ENCODE peak calls at places on chromosomes 2 and 18, in six cellular contexts. B, P, E, Y, S and T are unnamed samples.

GRCh38 chr2:232574674-232575403 is 24.4 kb downstream of the EIF4E2 start:
- DNase-seq in B (no peak), P (peak; percentile 38), E (no peak), Y (no peak), S (no peak), T (no peak)

GRCh38 chr2:114661926-114662670 is 219.7 kb downstream of the DPP10 start:
- DNase-seq in B (peak; percentile 64), P (no peak), E (peak; percentile 54), Y (no peak), S (no peak), T (no peak)

GRCh38 chr18:45666006-45666405 is 50.7 kb downstream of the SLC14A2 start:
- DNase-seq in B (no peak), P (no peak), E (no peak), Y (no peak), S (no peak), T (no peak)

GRCh38 chr2:48812376-48812775 is 56.9 kb upstream of the LHCGR start:
- DNase-seq in B (peak; percentile 56), P (no peak), E (no peak), Y (no peak), S (no peak), T (no peak)

GRCh38 chr2:43511199-43511598 is 84.6 kb downstream of the THADA start:
- DNase-seq in B (no peak), P (no peak), E (no peak), Y (no peak), S (no peak), T (no peak)

GRCh38 chr2:40479995-40480525 is 28.2 kb upstream of the SLC8A1 start:
- DNase-seq in B (no peak), P (no peak), E (no peak), Y (no peak), S (no peak), T (no peak)

GRCh38 chr2:127324635-127325034 is 30.7 kb upstream of the ERCC3 start:
- DNase-seq in B (peak; percentile 51), P (peak; percentile 77), E (no peak), Y (peak; percentile 62), S (no peak), T (no peak)

GRCh38 chr18:55998071-55998522 is 410.1 kb upstream of the TCF4 start:
- DNase-seq in B (peak; percentile 48), P (peak; percentile 54), E (no peak), Y (peak; percentile 76), S (no peak), T (no peak)

GRCh38 chr18:31429623-31430022 is 17.9 kb upstream of the DSG3 start:
- DNase-seq in B (peak; percentile 61), P (no peak), E (no peak), Y (no peak), S (no peak), T (no peak)

GRCh38 chr2:44362207-44363015 is 664 bp downstream of the CAMKMT start:
- DNase-seq in B (peak; percentile 77), P (peak; percentile 54), E (peak; percentile 61), Y (peak; percentile 53), S (peak; percentile 21), T (no peak)

DNA sequence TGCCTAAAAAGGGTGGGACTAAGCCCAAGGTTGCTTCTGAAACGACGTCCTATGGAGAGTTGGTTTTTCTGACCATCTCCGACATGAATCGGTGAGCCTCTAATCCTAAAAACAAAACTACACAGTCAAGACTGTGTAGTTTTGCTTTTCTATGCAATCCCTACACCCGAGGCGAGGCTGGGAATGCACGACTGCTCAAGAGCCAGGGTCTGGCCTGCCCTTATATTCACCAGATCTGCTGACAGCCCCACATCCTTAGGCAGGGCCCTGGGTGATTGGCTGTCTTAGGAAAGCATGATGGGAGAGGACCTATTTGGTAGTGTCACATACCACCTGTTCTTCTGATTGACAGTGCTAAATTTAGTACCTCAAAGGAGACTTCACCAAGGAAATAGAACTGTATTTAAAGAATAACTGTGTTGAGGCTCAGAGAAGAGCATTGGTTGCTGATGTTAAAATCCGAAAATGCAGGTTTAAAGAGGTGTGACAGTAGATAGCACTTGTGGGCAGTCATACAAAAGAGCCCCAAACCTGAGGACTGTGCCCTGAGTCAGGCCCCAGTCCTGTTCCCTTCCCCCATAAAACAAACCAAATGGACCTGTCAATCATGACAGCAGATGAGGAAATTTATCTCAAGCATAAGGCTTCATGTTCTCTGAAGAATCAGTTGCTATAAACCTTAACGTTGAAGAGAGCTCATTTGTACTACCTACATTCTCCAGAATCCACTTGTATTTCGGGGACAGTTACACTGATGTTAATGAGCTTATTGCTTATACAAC is at the start of gene TTN:
- DNase-seq in B (no peak), P (no peak), E (no peak), Y (no peak), S (no peak), T (no peak)
- H3K4me1 ChIP-seq in B (no peaks in the 10 kb centered on the region), P (no peaks in the 10 kb centered on the region), E (no peaks in the 10 kb centered on the region), Y (no peaks in the 10 kb centered on the region), S (no peaks in the 10 kb centered on the region), T (peaks cover 2% of the 10 kb centered on the region)

GRCh38 chr2:55338268-55338667 is 69.2 kb upstream of the MTIF2 start:
- DNase-seq in B (no peak), P (peak; percentile 30), E (no peak), Y (no peak), S (no peak), T (no peak)
- H3K36me3 ChIP-seq in B (peaks cover 10% of the 10 kb centered on the region), P (peaks cover 2% of the 10 kb centered on the region), E (no peaks in the 10 kb centered on the region), Y (no peaks in the 10 kb centered on the region), S (no peaks in the 10 kb centered on the region), T (no peaks in the 10 kb centered on the region)

DNA sequence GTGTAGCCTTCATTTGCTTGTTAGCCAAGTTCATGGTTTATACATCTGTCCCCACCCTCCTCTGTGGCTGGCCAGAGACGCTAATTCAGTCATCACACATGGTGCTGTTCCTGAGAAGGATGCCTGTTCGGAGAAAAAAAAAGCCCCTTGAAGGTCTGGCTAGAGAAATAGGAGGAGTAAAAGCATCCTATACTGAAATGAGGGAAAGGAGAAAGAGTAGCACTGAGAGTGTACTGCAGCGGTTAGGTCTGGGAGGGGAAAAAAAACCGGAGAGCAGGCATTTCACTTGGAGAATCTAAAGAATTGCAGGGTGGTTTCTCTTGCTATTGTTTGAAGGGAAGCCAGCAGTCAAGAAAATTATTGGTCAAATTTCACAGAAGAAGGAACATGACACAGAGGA is 180.6 kb upstream of the EPAS1 start:
- DNase-seq in B (no peak), P (peak; percentile 39), E (no peak), Y (no peak), S (no peak), T (no peak)
- H3K27ac ChIP-seq in B (no peak overlapping the region), P (peak overlapping the region; percentile 11), E (no peak overlapping the region), Y (peak overlapping the region; percentile 67), S (no peak overlapping the region), T (no peak overlapping the region)

GRCh38 chr2:17594533-17595391 is 54.3 kb downstream of the VSNL1 start:
- DNase-seq in B (no peak), P (peak; percentile 48), E (no peak), Y (no peak), S (peak; percentile 48), T (no peak)
- H3K4me1 ChIP-seq in B (peaks cover 57% of the 10 kb centered on the region), P (peaks cover 22% of the 10 kb centered on the region), E (no peaks in the 10 kb centered on the region), Y (peaks cover 40% of the 10 kb centered on the region), S (peaks cover 1% of the 10 kb centered on the region), T (peaks cover 1% of the 10 kb centered on the region)

DNA sequence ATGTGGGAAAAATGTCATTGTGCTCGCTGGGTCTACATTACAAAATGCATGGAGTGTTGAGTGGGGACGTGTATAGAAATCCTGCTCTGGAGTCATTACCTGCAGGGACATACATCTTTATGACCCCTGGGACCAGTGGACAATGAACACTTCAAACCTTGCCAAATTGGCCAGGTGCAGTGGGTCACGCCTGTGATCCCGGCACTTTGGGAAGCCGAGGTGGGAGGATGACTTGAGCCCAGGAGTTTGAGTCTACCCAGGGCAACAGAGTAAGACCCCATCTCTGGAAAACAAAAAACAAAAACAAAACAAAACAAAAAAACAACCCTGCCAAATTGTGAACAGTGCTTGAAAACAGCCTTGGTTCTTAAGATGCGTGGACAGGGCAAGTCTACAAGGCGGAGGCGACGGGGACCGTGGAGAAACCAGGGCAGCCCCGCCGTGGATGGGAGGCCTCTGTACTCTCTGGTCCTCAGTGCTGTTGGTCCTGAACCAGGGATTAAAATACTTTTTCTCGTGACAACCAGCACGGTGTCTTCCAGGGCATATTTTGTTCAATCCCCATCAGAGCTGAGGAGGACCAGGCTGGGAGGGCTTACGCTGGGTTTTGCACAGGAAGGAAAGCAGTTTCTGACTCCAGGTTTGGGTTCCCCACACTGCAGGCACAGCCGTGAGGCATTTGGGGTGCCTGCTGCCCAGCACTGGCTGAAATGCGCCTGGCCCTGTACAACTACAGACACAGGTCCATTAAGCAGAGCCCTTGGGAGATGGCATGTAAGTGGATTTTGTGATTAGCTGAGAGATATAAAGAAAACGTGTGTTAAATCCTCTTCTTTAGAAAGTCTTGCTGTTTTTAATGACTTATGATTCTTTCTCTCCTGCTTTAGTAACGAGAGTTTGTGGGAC is 13.7 kb downstream of the COLEC11 start:
- DNase-seq in B (no peak), P (no peak), E (no peak), Y (no peak), S (no peak), T (no peak)
- H3K36me3 ChIP-seq in B (no peaks in the 10 kb centered on the region), P (no peaks in the 10 kb centered on the region), E (no peaks in the 10 kb centered on the region), Y (no peaks in the 10 kb centered on the region), S (no peaks in the 10 kb centered on the region), T (no peaks in the 10 kb centered on the region)

GRCh38 chr2:119700866-119701265 is 21.9 kb downstream of the TMEM177 start:
- DNase-seq in B (peak; percentile 67), P (no peak), E (no peak), Y (no peak), S (no peak), T (no peak)
- H3K27ac ChIP-seq in B (peak overlapping the region; percentile 97), P (no peak overlapping the region), E (no peak overlapping the region), Y (no peak overlapping the region), S (no peak overlapping the region), T (peak overlapping the region; percentile 7)

GRCh38 chr18:58909521-58909920 is 44.8 kb downstream of the ZNF532 start:
- DNase-seq in B (no peak), P (no peak), E (no peak), Y (no peak), S (no peak), T (no peak)

GRCh38 chr18:58908006-58908405 is 43.3 kb downstream of the ZNF532 start:
- DNase-seq in B (no peak), P (no peak), E (no peak), Y (no peak), S (no peak), T (no peak)

GRCh38 chr18:58915006-58915799 is 50.5 kb downstream of the ZNF532 start:
- DNase-seq in B (peak; percentile 49), P (no peak), E (no peak), Y (no peak), S (no peak), T (no peak)

GRCh38 chr18:58911241-58911640 is 46.6 kb downstream of the ZNF532 start:
- DNase-seq in B (no peak), P (no peak), E (no peak), Y (no peak), S (no peak), T (no peak)

DNA sequence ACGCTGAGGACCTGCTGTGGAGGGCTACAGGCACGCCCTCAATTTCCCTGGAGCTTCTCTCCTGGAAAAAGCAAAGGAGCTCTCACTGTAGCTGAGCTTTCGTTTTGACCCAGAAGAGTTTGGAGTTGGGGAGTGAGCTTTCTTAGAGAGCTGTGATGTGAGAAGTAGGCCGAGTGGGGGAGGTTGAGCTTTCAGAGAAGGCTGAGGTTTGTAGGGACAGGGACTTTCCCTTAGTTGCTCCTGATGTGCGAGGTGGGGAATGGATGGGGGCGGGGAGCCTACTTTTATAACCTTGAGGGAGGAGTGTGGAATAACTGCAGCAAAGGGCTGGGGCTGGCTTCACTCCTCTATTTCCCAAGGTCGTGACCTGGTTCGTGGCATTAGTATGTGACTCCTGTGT is 47.1 kb downstream of the ZNF532 start:
- DNase-seq in B (peak; percentile 57), P (no peak), E (no peak), Y (no peak), S (peak; percentile 25), T (no peak)
- H3K4me1 ChIP-seq in B (peaks cover 91% of the 10 kb centered on the region), P (peaks cover 19% of the 10 kb centered on the region), E (no peaks in the 10 kb centered on the region), Y (peaks cover 4% of the 10 kb centered on the region), S (peaks cover 19% of the 10 kb centered on the region), T (peaks cover 7% of the 10 kb centered on the region)

GRCh38 chr2:218546012-218546411 is 22.1 kb downstream of the USP37 start:
- DNase-seq in B (no peak), P (no peak), E (no peak), Y (no peak), S (no peak), T (no peak)
- H3K36me3 ChIP-seq in B (peaks cover 59% of the 10 kb centered on the region), P (peaks cover 4% of the 10 kb centered on the region), E (peaks cover 47% of the 10 kb centered on the region), Y (peaks cover 38% of the 10 kb centered on the region), S (no peaks in the 10 kb centered on the region), T (peaks cover 18% of the 10 kb centered on the region)